ENCODE peak calls at places on chromosomes 11 and 22, in nine cellular contexts. Z is A549; L is heart right ventricle; Q is effector memory CD4-positive, alpha-beta T cell; N is psoas muscle; W is osteoblast; H is right lobe of liver; D is sigmoid colon; C is tibial artery. F is an unnamed sample.

GRCh38 chr11:74466916-74467885 is at the start of gene KCNE3:
- DNase-seq in Z (no peak), Q (no peak), W (peak), H (peak), C (peak), D (peak), L (peak), N (peak), F (no peak)

GRCh38 chr22:45420539-45420938 is 7.0 kb downstream of the RIBC2 start:
- DNase-seq in C (no peak), D (no peak), H (no peak), Z (no peak), W (no peak), L (no peak), N (no peak), Q (no peak), F (no peak)

GRCh38 chr22:41966607-41967240 is 2.5 kb upstream of the SEPTIN3 start:
- DNase-seq in D (no peak), C (no peak), Z (peak), W (peak), H (no peak), Q (no peak), N (no peak), L (no peak), F (no peak)

GRCh38 chr22:36234919-36235318 is 4.4 kb downstream of the APOL2 start:
- DNase-seq in D (no peak), C (no peak), L (no peak), W (no peak), H (no peak), N (no peak), Z (no peak), Q (no peak), F (no peak)

GRCh38 chr22:46454910-46455269 is 82.5 kb downstream of the CELSR1 start:
- DNase-seq in N (no peak), Z (peak), Q (no peak), W (no peak), H (no peak), D (no peak), C (no peak), L (no peak), F (no peak)

GRCh38 chr22:30247974-30248373 is 1.4 kb upstream of the LIF start:
- DNase-seq in Z (no peak), L (no peak), C (no peak), D (no peak), W (no peak), Q (no peak), N (no peak), H (no peak), F (no peak)

GRCh38 chr11:61173456-61173855 is 12.2 kb upstream of the VPS37C start:
- DNase-seq in H (no peak), Q (no peak), L (no peak), D (peak), Z (peak), N (no peak), W (peak), C (no peak), F (no peak)

GRCh38 chr11:105838668-105839403 is 183.2 kb downstream of the MSANTD4 start:
- DNase-seq in H (no peak), L (no peak), N (no peak), Q (no peak), D (no peak), W (peak), C (no peak), Z (no peak), F (no peak)

GRCh38 chr11:124863137-124863825 is 2.0 kb upstream of the ROBO3 start:
- DNase-seq in C (no peak), Z (no peak), H (no peak), Q (no peak), D (peak), W (peak), L (no peak), N (no peak), F (no peak)

GRCh38 chr11:66956689-66957290 is 1.4 kb downstream of the PC start:
- DNase-seq in Z (peak), D (peak), C (no peak), Q (no peak), H (peak), N (no peak), L (no peak), W (peak), F (peak)

GRCh38 chr11:121762820-121763219 is 310.1 kb upstream of the SORL1-AS1 start:
- DNase-seq in W (no peak), C (no peak), Z (no peak), Q (no peak), N (peak), L (peak), H (no peak), D (no peak), F (no peak)

GRCh38 chr22:17884951-17885350 is 110.7 kb upstream of the BID start:
- DNase-seq in H (no peak), C (no peak), W (no peak), Q (no peak), Z (no peak), L (no peak), N (no peak), D (no peak), F (no peak)

GRCh38 chr11:2987881-2988280 is 4.2 kb downstream of the NAP1L4 start:
- DNase-seq in H (no peak), D (no peak), C (no peak), L (no peak), N (no peak), Z (no peak), W (no peak), Q (no peak), F (no peak)
- H3K27ac ChIP-seq in H (no peak), D (no peak), C (no peak), L (no peak), N (no peak), Z (no peak), W (peak), Q (peak), F (no peak)

GRCh38 chr11:63520606-63521170 is 14.8 kb downstream of the LGALS12 start:
- DNase-seq in W (no peak), Q (no peak), L (no peak), Z (no peak), H (no peak), C (no peak), D (no peak), N (no peak), F (no peak)

GRCh38 chr11:63516109-63516508 is 10.2 kb downstream of the LGALS12 start:
- DNase-seq in N (no peak), C (no peak), H (no peak), W (no peak), Q (no peak), Z (no peak), D (no peak), L (no peak), F (no peak)

GRCh38 chr11:63521896-63522295 is 14.7 kb upstream of the PLAAT4 start:
- DNase-seq in N (no peak), W (no peak), Q (no peak), L (no peak), C (no peak), Z (no peak), H (no peak), D (no peak), F (no peak)

GRCh38 chr11:63517156-63517555 is 11.3 kb downstream of the LGALS12 start:
- DNase-seq in Z (no peak), L (no peak), N (no peak), H (no peak), C (no peak), Q (no peak), D (no peak), W (no peak), F (no peak)

DNA sequence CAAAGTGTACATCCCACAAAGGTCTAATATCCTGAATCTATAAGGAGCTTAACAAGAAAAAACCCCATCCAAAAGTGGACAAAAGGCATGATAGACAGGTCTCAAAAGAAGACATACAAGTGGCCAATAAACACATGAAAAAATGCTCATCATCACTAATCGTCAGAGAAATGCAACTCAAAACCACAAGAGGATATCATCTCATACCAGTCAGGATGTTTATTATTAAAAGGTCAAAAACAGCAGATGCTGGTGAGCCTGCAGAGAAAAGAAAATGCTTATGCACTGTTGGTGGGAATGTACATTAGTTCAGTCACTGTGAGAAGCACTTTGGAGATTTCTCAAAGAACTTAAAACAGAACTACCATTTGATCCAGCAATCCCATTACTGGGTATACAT is 12.7 kb downstream of the LGALS12 start:
- DNase-seq in Q (no peak), D (no peak), W (no peak), C (no peak), H (no peak), Z (no peak), L (no peak), N (no peak), F (no peak)
- H3K27ac ChIP-seq in Q (no peak), D (no peak), W (no peak), C (no peak), H (no peak), Z (no peak), L (no peak), N (no peak), F (no peak)

GRCh38 chr11:8773916-8774537 is 91.4 kb downstream of the RPL27A start:
- DNase-seq in D (no peak), C (no peak), H (no peak), Z (no peak), L (no peak), N (no peak), W (no peak), Q (no peak), F (no peak)
- H3K27ac ChIP-seq in D (peak), C (peak), H (no peak), Z (no peak), L (peak), N (no peak), W (no peak), Q (no peak), F (no peak)

GRCh38 chr11:640021-640706 is 3.1 kb downstream of the DRD4 start:
- DNase-seq in D (no peak), H (no peak), C (no peak), L (no peak), Q (no peak), N (no peak), W (peak), Z (no peak), F (no peak)
- H3K27ac ChIP-seq in D (no peak), H (no peak), C (no peak), L (no peak), Q (no peak), N (no peak), W (no peak), Z (no peak), F (no peak)

GRCh38 chr11:134125507-134125906 is 56.6 kb downstream of the JAM3 start:
- DNase-seq in N (no peak), D (no peak), Q (no peak), H (no peak), W (peak), L (no peak), Z (no peak), C (no peak), F (no peak)
- H3K27ac ChIP-seq in N (peak), D (peak), Q (no peak), H (no peak), W (peak), L (peak), Z (no peak), C (peak), F (peak)

GRCh38 chr11:19816817-19817216 is 104.2 kb downstream of the NAV2 start:
- DNase-seq in Q (no peak), L (no peak), D (no peak), Z (no peak), W (peak), N (no peak), H (no peak), C (no peak), F (no peak)
- H3K27ac ChIP-seq in Q (no peak), L (no peak), D (no peak), Z (no peak), W (no peak), N (no peak), H (no peak), C (peak), F (no peak)

DNA sequence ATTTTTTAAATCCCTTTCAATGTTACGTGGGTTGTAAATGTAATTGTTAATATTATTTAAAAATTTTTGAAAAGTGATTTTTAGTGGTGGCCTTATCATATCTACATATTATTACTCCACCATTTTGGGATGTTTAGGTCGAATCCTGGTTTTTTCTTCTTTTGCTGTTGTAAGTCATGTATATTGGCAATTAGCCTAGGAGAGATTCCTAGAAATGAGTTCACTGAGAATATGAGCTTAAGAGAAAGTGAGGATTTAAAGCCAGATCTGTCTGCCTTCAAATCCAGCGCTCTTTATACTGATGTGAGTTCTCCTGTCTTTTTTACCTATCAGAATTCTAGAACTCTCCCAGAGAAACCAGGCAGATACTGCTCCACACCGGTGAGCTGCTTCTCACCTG is 56.1 kb downstream of the PTPRJ start:
- DNase-seq in W (peak), L (no peak), Z (no peak), N (no peak), D (no peak), C (no peak), H (no peak), Q (no peak), F (no peak)
- H3K27ac ChIP-seq in W (no peak), L (no peak), Z (no peak), N (peak), D (peak), C (no peak), H (no peak), Q (no peak), F (peak)

DNA sequence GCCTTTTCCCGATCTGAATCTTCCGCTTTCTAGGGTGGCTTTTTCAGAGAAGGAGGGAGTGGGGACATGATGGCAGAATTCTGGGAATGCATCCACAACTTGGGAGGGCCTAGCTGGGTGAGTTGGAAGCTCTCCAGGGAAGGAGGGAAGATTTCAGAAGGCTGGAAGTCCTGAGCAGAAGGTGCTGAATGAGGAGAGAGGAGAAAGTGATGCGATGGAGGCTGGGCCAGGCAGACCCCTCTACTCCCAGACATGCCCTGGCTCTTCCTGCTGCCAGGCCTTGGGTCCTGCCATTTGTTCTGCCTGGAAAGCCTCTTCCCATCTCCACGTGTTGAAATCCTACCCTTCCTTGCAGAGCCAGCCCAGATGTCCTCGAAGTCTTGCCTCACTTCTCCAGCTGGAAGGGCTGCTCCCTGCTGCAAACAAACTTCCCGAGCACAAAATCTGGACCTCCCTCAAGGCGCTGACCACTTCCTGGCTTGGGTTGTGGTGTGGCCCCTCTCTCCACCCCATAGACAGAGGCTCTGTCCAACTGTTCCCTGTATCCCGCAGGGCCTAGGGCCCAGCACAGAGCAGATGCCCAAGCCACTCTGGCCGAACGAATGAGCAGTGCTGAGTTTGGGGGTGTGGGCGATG is 16.8 kb downstream of the LRRC32 start:
- DNase-seq in Q (no peak), N (peak), H (no peak), W (peak), Z (no peak), C (peak), L (no peak), D (peak), F (no peak)
- H3K27ac ChIP-seq in Q (no peak), N (peak), H (no peak), W (no peak), Z (no peak), C (peak), L (peak), D (peak), F (no peak)

GRCh38 chr11:111776398-111777093 is 10.4 kb upstream of the PPP2R1B start:
- DNase-seq in D (no peak), N (no peak), C (no peak), Q (no peak), H (no peak), L (no peak), Z (no peak), W (no peak), F (no peak)
- H3K27ac ChIP-seq in D (no peak), N (no peak), C (peak), Q (no peak), H (peak), L (no peak), Z (no peak), W (no peak), F (peak)

GRCh38 chr11:1307998-1308744 is 1.3 kb downstream of the TOLLIP start:
- DNase-seq in N (no peak), H (peak), C (no peak), L (peak), Z (no peak), D (no peak), Q (no peak), W (peak), F (no peak)

GRCh38 chr11:1307163-1307870 is 2.1 kb downstream of the TOLLIP start:
- DNase-seq in H (no peak), L (no peak), C (no peak), Q (no peak), Z (no peak), N (no peak), D (no peak), W (peak), F (no peak)

GRCh38 chr11:1305063-1305495 is 4.4 kb downstream of the TOLLIP start:
- DNase-seq in D (no peak), W (peak), Z (no peak), Q (no peak), N (no peak), L (no peak), H (no peak), C (no peak), F (peak)

GRCh38 chr11:1305558-1306056 is 3.8 kb downstream of the TOLLIP start:
- DNase-seq in C (no peak), N (no peak), Q (no peak), D (no peak), W (no peak), H (no peak), L (no peak), Z (no peak), F (no peak)

GRCh38 chr11:1306186-1307162 is 3.0 kb downstream of the TOLLIP start:
- DNase-seq in Q (no peak), N (no peak), L (no peak), W (peak), Z (no peak), D (no peak), C (no peak), H (no peak), F (no peak)
- H3K27ac ChIP-seq in Q (no peak), N (no peak), L (no peak), W (no peak), Z (no peak), D (no peak), C (no peak), H (peak), F (no peak)